ENCODE peak calls at places on chromosome 15, in five cellular contexts. K, S, Y, O and B are unnamed samples. For H3K9me3, the result is how much of the 10 kb centered on the place peaks cover.

GRCh38 chr15:84921121-84921520 is 36.7 kb downstream of the SLC28A1 start:
- DNase-seq in Y (no peak), S (no peak), K (no peak), O (no peak), B (no peak)

GRCh38 chr15:69570997-69571396 is 118.4 kb downstream of the RPLP1 start:
- DNase-seq in S (no peak), Y (no peak), K (no peak), O (no peak), B (no peak)

GRCh38 chr15:37134699-37135131 is 34.4 kb upstream of the MEIS2 start:
- DNase-seq in Y (peak), S (peak), O (no peak), K (no peak), B (peak)

GRCh38 chr15:43086551-43086950 is 19.3 kb downstream of the UBR1 start:
- DNase-seq in K (no peak), S (no peak), Y (no peak), O (no peak), B (no peak)

GRCh38 chr15:76187151-76187550 is 124.1 kb downstream of the ETFA start:
- DNase-seq in S (no peak), O (no peak), K (no peak), Y (no peak), B (no peak)

GRCh38 chr15:73628976-73629854 is 4.0 kb downstream of the NPTN start:
- DNase-seq in O (no peak), K (no peak), Y (peak), S (no peak), B (no peak)

GRCh38 chr15:73907018-73907394 is 19.3 kb upstream of the LOXL1 start:
- DNase-seq in S (no peak), K (no peak), Y (no peak), O (no peak), B (no peak)

GRCh38 chr15:75835990-75836952 is 7.0 kb upstream of the UBE2Q2 start:
- DNase-seq in Y (no peak), K (no peak), S (no peak), O (no peak), B (no peak)

GRCh38 chr15:75673426-75674247 is 25.9 kb downstream of the SNX33 start:
- DNase-seq in Y (no peak), K (no peak), S (no peak), O (no peak), B (no peak)

GRCh38 chr15:35671197-35671596 is 125.2 kb upstream of the DPH6 start:
- DNase-seq in K (no peak), Y (no peak), O (no peak), S (no peak), B (no peak)

GRCh38 chr15:38300395-38300794 is 47.8 kb downstream of the SPRED1 start:
- DNase-seq in K (no peak), Y (no peak), S (no peak), O (no peak), B (no peak)
- TF ChIP-seq RFX5 in K (no peak), Y (no peak), S (no peak), O (no peak), B (no peak)

DNA sequence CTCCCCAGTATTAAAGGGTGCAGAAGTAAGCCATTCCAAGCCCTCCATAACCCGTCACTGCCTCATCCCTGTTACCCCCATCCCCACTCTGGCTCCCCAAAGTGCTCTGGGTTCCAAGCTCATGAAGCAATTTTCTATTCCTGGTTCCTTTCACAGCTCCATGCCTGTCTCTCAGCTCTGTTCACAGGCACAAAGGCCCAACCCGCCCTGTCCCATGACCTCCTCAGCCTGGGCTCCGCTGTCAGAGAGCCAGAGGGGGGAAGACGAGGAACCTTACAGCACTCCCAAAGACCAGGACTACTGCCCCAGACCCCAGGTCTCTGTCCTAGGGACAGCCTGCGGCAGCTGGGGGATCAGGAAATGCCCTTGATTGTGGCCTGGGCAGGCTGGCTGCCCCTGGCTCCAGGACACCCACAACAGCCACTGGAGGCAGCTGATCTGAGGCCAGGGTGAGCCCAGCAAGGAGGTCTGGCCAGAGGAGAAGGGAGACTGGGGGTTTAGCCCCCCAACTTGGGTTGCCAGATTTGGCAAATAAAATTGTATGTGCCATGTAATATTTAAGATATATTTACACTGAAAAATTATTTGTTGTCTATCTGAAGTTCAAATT is 43.2 kb upstream of the LINGO1 start:
- DNase-seq in S (no peak), Y (no peak), K (no peak), O (no peak), B (no peak)
- TF ChIP-seq HDAC2 in S (no peak), Y (no peak), K (no peak), O (no peak), B (no peak)

DNA sequence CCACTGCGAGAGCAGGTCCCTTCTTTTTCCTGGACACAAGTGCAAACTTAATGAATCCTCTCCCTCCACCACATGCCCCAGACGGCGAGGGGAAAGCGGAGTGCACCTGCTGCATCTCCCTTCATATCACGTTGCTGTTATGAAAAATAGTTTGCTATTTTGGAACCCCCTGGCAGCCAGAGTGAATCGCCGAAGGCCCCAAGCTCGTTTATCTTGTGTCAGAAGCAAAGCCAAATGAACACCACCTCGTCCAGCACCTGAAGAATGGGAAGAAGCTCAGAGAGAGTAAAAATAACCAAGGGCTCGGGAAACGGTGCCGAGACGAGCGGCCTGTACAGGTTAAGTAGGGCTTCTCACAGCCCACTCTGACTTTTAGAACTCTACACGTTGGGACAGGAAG is 394.6 kb upstream of the RORA start:
- DNase-seq in S (no peak), K (no peak), Y (no peak), O (no peak), B (no peak)
- H3K9me3 ChIP-seq in S (under half), K (under half), Y (under half), O (under half), B (under half)

GRCh38 chr15:100759698-100760356 is 119.8 kb upstream of the ALDH1A3 start:
- DNase-seq in O (no peak), K (no peak), Y (peak), S (no peak), B (peak)

GRCh38 chr15:100761253-100761935 is 118.2 kb upstream of the ALDH1A3 start:
- DNase-seq in O (no peak), K (no peak), S (no peak), Y (no peak), B (no peak)

GRCh38 chr15:100760357-100760903 is 119.2 kb upstream of the ALDH1A3 start:
- DNase-seq in Y (no peak), S (no peak), O (no peak), K (no peak), B (no peak)

GRCh38 chr15:100758554-100758953 is 121.1 kb upstream of the ALDH1A3 start:
- DNase-seq in O (no peak), S (no peak), Y (no peak), K (no peak), B (no peak)

GRCh38 chr15:100759116-100759515 is 120.5 kb upstream of the ALDH1A3 start:
- DNase-seq in O (no peak), S (no peak), Y (no peak), K (no peak), B (no peak)
- TF ChIP-seq RFX5 in O (no peak), S (no peak), Y (no peak), K (no peak), B (no peak)

GRCh38 chr15:52369030-52369429 is 73.4 kb upstream of the MYO5C start:
- DNase-seq in S (no peak), O (no peak), K (no peak), Y (no peak), B (no peak)

GRCh38 chr15:52368402-52368801 is 72.8 kb upstream of the MYO5C start:
- DNase-seq in O (no peak), Y (no peak), K (no peak), S (no peak), B (no peak)

GRCh38 chr15:52370010-52370409 is 74.4 kb upstream of the MYO5C start:
- DNase-seq in K (no peak), O (no peak), Y (no peak), S (no peak), B (no peak)

DNA sequence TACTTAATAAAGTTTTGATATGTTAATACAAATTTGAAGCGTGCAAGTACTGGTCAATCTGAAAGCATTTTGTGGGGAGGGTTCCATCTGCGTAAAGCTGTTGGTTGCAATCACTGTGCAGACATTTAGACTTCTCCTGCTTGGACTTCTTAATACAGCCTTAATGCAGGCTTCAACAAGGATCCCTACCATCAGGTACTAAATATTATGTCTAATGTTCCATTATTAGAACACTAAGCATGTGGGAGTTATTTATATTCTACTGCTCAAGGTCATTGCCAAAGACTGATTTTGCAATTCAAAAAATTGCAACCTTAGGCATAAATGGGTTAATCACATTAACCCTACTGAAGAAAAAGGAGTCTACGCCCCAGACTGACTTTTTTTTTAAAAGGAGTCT is 73.9 kb upstream of the MYO5C start:
- DNase-seq in S (no peak), K (no peak), Y (no peak), O (no peak), B (no peak)
- TF ChIP-seq HDAC2 in S (no peak), K (no peak), Y (no peak), O (no peak), B (no peak)